ENCODE peak calls at places on chromosome 3, in six cellular contexts. N is left ventricle myocardium inferior, V is BJ, Y is colonic mucosa, M is AG04450, A is breast epithelium. T is an unnamed sample.

GRCh38 chr3:155500429-155500828 is 206.9 kb upstream of the STRIT1 start:
- DNase-seq in Y (no peak), A (no peak), V (no peak), N (no peak), M (no peak), T (no peak)

GRCh38 chr3:58306662-58307286 is 454 bp downstream of the HTD2 start:
- DNase-seq in Y (peak), A (no peak), M (no peak), N (peak), V (no peak), T (no peak)

GRCh38 chr3:119937229-119937628 is 155.3 kb downstream of the NR1I2 start:
- DNase-seq in N (no peak), M (no peak), Y (no peak), A (no peak), V (no peak), T (no peak)

GRCh38 chr3:46565607-46566039 is 479 bp downstream of the LRRC2 start:
- DNase-seq in M (no peak), N (peak), V (no peak), Y (peak), A (no peak), T (no peak)

GRCh38 chr3:38548154-38548931 is 52.2 kb downstream of the EXOG start:
- DNase-seq in V (no peak), A (no peak), M (no peak), Y (no peak), N (no peak), T (no peak)

GRCh38 chr3:45241206-45241605 is 15.1 kb upstream of the TMEM158 start:
- DNase-seq in N (no peak), M (no peak), A (no peak), V (no peak), Y (no peak), T (no peak)

GRCh38 chr3:139113231-139113749 is 68.6 kb upstream of the PRR23C start:
- DNase-seq in N (no peak), V (no peak), A (no peak), Y (no peak), M (no peak), T (no peak)

GRCh38 chr3:188446791-188447190 is 292.8 kb downstream of the LPP start:
- DNase-seq in A (no peak), M (no peak), Y (no peak), V (no peak), N (no peak), T (no peak)

GRCh38 chr3:166445865-166446264 is 608.6 kb upstream of the BCHE start:
- DNase-seq in N (no peak), M (no peak), V (no peak), A (no peak), Y (no peak), T (no peak)

DNA sequence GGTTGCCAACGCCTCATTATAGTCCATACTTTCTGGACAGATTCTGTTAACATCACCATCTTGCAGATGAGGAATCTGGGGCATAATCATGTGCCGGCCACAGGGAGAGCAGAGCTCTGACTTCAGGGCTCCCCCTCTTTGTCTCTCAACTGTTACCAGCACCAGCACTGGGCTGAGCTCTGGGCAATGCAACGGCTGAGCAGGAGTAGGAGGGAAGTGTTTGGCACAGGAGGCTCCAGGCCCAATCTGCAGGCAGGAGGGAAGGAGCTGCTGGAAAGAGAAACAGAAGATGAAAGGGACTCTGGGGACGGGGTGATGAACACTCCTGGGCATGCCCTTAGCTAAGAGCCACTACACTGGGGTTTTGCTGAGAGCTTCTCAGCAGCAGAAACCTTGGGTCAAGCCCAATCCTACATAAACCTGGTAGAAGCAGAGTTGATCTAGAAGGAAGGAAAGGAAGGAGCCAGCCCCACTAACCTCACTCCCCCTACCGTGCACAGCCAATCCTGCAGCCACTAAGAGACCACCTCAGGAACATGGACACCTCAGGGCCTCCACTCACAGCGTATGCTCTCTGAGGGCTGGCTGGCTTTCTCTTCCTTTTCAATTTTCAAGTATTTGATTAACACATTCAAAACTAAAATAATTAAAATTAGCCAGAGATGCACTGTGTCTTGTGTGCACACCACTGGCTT is 73.1 kb upstream of the SPATA12 start:
- DNase-seq in V (no peak), N (no peak), Y (no peak), M (no peak), A (no peak), T (no peak)
- TF ChIP-seq CTCF in V (no peak), N (peak), Y (no peak), M (peak), A (no peak), T (peak)

DNA sequence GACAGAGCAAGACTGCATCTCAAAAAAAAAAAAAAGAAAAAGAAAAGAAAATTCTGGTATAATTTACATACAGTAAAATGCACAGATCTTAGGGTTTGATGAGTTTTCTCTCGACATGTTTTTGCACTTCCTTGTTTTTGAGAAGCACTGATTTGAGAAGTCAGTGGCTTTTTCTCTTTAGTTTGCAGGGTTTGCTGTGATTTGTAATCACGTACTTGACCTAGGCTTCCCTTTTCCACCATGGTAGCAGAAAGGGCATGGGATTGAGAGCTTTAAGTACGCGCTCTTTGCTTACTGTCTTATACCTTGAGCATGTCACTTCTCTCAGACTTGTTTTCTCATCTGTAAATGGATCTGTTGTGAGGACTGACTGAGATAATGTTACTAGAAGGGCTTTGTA is 4.1 kb downstream of the VHL start:
- DNase-seq in N (no peak), Y (no peak), M (no peak), A (no peak), V (no peak), T (no peak)
- H3K4me3 ChIP-seq in N (no peak), Y (no peak), M (no peak), A (no peak), V (no peak), T (no peak)

DNA sequence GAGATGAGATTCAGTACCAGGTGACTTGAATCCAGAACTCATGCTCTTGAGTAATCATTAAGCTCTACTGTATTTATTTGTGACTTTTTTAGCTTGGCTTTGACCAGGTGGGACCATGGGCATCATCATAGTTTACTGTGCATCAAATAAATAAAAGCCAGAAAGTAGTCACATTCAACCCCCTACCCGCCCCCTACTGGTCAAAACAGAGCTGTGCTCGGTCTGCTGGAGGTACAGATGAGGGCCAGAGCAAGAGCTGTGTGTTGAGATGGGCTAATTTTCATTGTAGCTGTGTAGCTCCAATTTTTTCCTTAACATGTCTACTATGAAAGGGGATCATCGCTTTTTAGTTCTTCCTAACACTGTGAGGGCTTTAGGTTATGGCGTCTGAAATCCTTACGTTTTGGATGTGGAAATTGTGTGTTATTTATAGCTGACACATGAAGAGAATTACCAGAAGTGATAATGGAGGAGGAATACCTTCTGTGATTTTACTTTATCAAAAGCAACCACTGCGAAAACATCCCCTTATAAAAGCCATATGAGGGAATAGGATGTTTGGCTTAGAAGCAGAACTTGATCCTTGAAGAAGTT is 375.1 kb downstream of the PTPRG start:
- DNase-seq in A (no peak), M (no peak), V (no peak), N (no peak), Y (peak), T (no peak)
- TF ChIP-seq CTCF in A (peak), M (peak), V (peak), N (peak), Y (no peak), T (peak)

DNA sequence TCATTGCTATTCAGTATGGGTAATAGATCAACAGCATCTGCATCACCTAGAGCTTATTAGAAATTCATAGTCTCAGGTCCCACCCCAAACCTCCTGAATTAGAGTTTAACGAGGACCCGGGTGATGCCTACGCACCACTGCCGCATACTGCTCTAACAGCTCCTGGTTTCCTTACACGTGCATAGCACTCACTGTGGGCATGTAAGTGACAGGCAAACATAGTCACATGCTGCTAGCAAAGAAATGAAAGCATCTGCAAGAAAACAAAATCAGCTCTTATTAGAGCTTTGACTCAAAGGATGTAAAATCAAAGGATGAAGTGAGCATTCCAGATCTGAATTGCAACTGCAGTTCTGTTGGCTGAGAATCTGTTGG is 19.0 kb upstream of the RIOX2 start:
- DNase-seq in Y (no peak), M (no peak), N (no peak), A (no peak), V (no peak), T (no peak)
- H3K4me3 ChIP-seq in Y (no peak), M (no peak), N (no peak), A (no peak), V (no peak), T (no peak)

DNA sequence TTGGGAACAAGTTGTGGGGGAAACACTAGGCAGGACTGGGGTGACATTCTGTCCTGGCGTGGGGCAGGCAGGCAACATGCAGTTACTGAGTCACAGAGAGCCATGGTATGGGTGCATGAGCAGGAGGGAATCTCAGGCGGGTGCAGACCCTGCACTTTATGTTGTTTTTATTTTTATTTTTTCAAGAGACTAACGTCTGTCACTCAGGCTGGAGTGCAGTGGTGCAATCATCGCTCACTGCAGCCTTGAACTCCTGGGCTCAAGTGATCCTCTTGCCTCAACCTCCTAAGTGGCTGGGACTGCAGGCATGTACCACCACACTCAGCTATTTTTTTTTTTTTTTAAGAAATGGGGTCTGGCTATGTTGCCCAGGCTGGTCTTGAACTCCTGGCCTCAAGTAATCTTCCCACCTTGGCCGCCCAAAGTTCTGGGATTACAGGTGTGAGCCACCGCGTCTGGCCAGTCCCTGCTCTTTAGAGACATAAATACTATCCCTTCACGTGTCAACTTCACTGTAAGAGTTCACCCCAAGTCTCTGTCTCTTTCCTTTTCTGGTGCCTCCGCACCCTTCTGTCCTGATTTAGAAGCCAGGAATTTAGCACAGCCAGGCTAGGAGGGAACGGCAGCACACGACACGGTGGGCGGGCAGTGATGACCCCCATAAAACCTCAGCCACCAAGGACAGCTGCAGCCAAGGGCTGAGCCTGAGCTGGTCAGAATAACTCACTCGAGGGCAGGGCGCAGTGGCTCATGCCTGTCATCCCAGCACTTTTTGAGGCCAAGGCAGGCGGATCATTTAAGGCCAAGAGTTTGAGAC is 72.8 kb upstream of the IQSEC1 start:
- DNase-seq in V (no peak), A (no peak), N (no peak), Y (no peak), M (no peak), T (no peak)
- TF ChIP-seq CTCF in V (no peak), A (no peak), N (no peak), Y (no peak), M (no peak), T (no peak)

GRCh38 chr3:178771511-178771910 is 235.3 kb downstream of the KCNMB2 start:
- DNase-seq in V (no peak), N (no peak), Y (no peak), M (no peak), A (no peak), T (no peak)
- H3K4me3 ChIP-seq in V (no peak), N (no peak), Y (no peak), M (no peak), A (no peak), T (no peak)

GRCh38 chr3:9808345-9809037 is 1.6 kb upstream of the TTLL3 start:
- DNase-seq in M (no peak), A (no peak), Y (no peak), V (no peak), N (no peak), T (peak)
- TF ChIP-seq CTCF in M (peak), A (no peak), Y (no peak), V (peak), N (no peak), T (no peak)

DNA sequence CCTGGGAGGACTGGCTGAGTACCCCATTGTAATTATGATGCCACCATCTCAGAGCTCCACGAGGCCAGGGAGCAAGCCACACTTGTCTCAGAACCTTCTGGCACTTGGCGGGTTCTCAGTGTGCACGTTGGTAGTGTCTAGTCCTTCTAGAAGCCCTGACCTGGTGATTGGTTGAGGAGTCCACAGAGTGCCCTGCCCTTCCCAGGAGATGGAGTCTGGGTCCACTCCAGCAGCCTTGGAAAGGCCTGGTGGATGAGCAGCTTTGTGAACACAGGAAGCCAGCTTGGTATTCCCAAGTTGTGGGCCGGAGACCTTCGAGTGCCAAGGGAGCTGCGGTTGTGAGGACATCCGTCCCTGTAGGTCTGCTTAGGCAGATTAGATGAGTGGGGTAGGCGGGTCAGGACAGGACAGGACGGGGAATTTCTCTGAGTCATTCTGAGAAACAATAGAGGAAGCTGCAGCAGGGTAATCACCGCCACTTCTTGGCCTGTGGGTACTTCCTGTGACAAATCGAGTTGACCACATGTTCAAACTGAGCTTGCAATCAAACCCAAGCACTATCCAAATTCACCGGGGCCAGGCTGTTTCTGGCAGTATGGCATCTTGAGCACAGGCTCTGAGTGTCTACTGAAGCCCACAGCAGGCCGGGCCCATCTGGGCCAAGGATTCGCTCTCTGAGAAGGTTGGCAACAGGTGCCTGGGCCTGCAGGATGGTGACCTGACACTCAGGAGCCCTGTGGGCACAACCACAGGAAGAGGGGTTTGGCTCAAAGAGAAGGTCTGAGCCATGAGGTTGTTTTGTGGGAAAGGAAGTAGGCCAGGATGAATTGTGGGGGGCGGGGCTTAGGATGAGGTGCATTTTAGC is 71.5 kb upstream of the PLXNA1 start:
- DNase-seq in V (peak), A (peak), M (no peak), Y (peak), N (peak), T (peak)
- H3K4me3 ChIP-seq in V (no peak), A (no peak), M (no peak), Y (no peak), N (no peak), T (no peak)

GRCh38 chr3:153835540-153835939 is 285.6 kb upstream of the ARHGEF26 start:
- DNase-seq in M (no peak), A (no peak), Y (no peak), V (no peak), N (no peak), T (no peak)
- TF ChIP-seq CTCF in M (no peak), A (no peak), Y (no peak), V (no peak), N (no peak), T (peak)

GRCh38 chr3:16741890-16742289 is 136.7 kb upstream of the DAZL start:
- DNase-seq in V (peak), A (no peak), M (no peak), N (peak), Y (no peak), T (peak)

GRCh38 chr3:16743276-16743675 is 138.1 kb upstream of the DAZL start:
- DNase-seq in Y (no peak), M (no peak), V (no peak), A (no peak), N (no peak), T (no peak)

GRCh38 chr3:16739416-16740091 is 134.3 kb upstream of the DAZL start:
- DNase-seq in V (no peak), M (no peak), A (no peak), N (no peak), Y (no peak), T (peak)

GRCh38 chr3:16740531-16740930 is 135.3 kb upstream of the DAZL start:
- DNase-seq in V (no peak), A (no peak), N (no peak), M (no peak), Y (no peak), T (no peak)

DNA sequence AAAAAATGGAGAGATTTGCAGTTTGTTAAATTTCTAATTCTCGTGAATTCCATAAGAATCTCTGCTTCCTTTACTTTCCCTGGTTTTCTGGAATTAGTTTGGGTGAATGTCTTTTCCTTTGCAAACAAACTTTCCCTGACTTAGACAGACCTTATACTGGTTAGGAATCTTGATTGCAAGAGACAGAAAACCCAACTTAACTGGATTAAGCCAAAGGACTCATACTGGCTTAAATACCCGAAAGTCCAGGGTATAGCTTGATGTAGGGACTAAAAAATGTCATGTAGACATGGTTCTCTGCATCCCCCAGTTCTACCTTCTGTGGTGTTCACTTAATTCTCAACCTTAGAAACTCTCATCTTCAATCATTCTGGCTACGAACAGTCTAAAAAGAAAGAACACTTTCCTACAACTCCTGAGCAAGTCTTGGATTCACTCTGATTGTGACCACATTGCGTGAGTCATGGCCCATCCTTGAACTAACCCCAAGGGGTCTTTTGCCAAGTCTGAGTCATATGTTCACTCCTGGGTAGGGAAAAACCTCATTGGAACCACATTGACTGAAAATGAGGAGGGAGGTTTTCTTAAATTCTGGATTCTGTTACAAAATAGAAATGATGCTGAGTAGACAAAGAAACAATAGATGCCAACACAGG is 136.0 kb upstream of the DAZL start:
- DNase-seq in Y (no peak), A (no peak), V (peak), M (peak), N (no peak), T (peak)
- H3K4me3 ChIP-seq in Y (no peak), A (no peak), V (no peak), M (no peak), N (peak), T (no peak)

T was measured in HFF-Myc.